ENCODE peak calls at places on chromosome 1, in nine cellular contexts. U is cerebellar cortex; T is T-helper 2 cell; I is MG63; M is BJ; N is T-helper 17 cell; H is stimulated activated CD8-positive, alpha-beta memory T cell treated with anti-CD3 and anti-CD28 coated beads, Interleukin-15, amount 100 ng/mL, for 24 hours; V is CD4-positive, alpha-beta T cell; C is neural progenitor cell. S is an unnamed sample.

GRCh38 chr1:203672354-203672753 is 45.7 kb downstream of the ATP2B4 start:
- DNase-seq in C (peak), H (no peak), I (peak), T (peak), N (no peak), U (peak), M (peak), V (no peak), S (peak)

GRCh38 chr1:153783233-153784190 is 8.3 kb downstream of the SLC27A3 start:
- DNase-seq in N (peak), H (peak), V (peak), M (peak), I (peak), C (peak), T (peak), U (peak), S (peak)

GRCh38 chr1:221766210-221766609 is 24.3 kb upstream of the DUSP10 start:
- DNase-seq in I (no peak), M (peak), V (no peak), T (no peak), C (no peak), H (no peak), U (no peak), N (no peak), S (no peak)

GRCh38 chr1:192158181-192158580 is at the start of gene RGS18:
- DNase-seq in H (no peak), T (no peak), C (no peak), N (no peak), V (no peak), M (no peak), U (no peak), I (no peak), S (no peak)

GRCh38 chr1:246254854-246255253 is 252.2 kb downstream of the SMYD3 start:
- DNase-seq in N (no peak), M (no peak), U (no peak), V (no peak), C (no peak), I (no peak), T (no peak), H (no peak), S (no peak)

GRCh38 chr1:63871451-63871850 is 97.6 kb downstream of the ROR1 start:
- DNase-seq in U (no peak), H (no peak), N (no peak), M (no peak), C (no peak), T (no peak), V (no peak), I (no peak), S (no peak)

GRCh38 chr1:12486401-12487005 is 131.5 kb downstream of the DHRS3 start:
- DNase-seq in N (no peak), M (no peak), I (no peak), T (no peak), H (no peak), C (no peak), V (no peak), U (no peak), S (no peak)

GRCh38 chr1:246932366-246932700 is 585 bp upstream of the AHCTF1 start:
- DNase-seq in M (no peak), H (no peak), T (no peak), V (no peak), C (peak), U (no peak), I (no peak), N (no peak), S (no peak)

GRCh38 chr1:226443439-226443838 is 35.5 kb upstream of the PARP1 start:
- DNase-seq in T (no peak), H (no peak), N (no peak), M (peak), I (peak), C (no peak), U (no peak), V (no peak), S (no peak)

GRCh38 chr1:215273838-215274516 is 191.4 kb downstream of the KCNK2 start:
- DNase-seq in N (no peak), H (no peak), T (no peak), C (no peak), I (no peak), V (no peak), M (peak), U (no peak), S (no peak)

GRCh38 chr1:151292207-151293030 is 10.3 kb downstream of the ZNF687 start:
- DNase-seq in H (no peak), I (no peak), M (no peak), U (no peak), N (no peak), C (no peak), V (no peak), T (no peak), S (no peak)

GRCh38 chr1:30842698-30843354 is 65.7 kb downstream of the SDC3 start:
- DNase-seq in H (no peak), N (no peak), C (no peak), V (no peak), M (no peak), T (no peak), I (no peak), U (no peak), S (no peak)